ENCODE peak calls at places on chromosome 3, in eight cellular contexts. M is iris pigment epithelial cell; T is NCI-H146; W is stimulated activated CD8-positive, alpha-beta memory T cell treated with anti-CD3 and anti-CD28 coated beads, Interleukin-7, amount 100 ng/mL, for 1 hour; Q is HT1080; A is activated CD8-positive, alpha-beta memory T cell treated with anti-CD3 and anti-CD28 coated beads for 48 hours; L is cardiac septum; D is stimulated activated CD4-positive, alpha-beta T cell treated with anti-CD3 and anti-CD28 coated beads, Interleukin-15, amount 100 ng/mL, for 48 hours. F is an unnamed sample.

GRCh38 chr3:112557980-112558379 is 3.8 kb downstream of the ATG3 start:
- DNase-seq in M (no peak), T (no peak), W (no peak), Q (no peak), A (no peak), L (no peak), D (no peak), F (no peak)

GRCh38 chr3:21979706-21980105 is 228.7 kb upstream of the ZNF385D start:
- DNase-seq in M (peak), T (no peak), W (no peak), Q (peak), A (no peak), L (no peak), D (no peak), F (no peak)

GRCh38 chr3:124281453-124282316 is 289.8 kb upstream of the ROPN1 start:
- DNase-seq in M (peak), T (peak), W (no peak), Q (peak), A (no peak), L (no peak), D (no peak), F (no peak)

GRCh38 chr3:53162672-53163458 is 1.9 kb downstream of the PRKCD start:
- DNase-seq in M (no peak), T (no peak), W (peak), Q (no peak), A (peak), L (no peak), D (no peak), F (no peak)

GRCh38 chr3:148269816-148270215 is 427.9 kb upstream of the AGTR1 start:
- DNase-seq in M (peak), T (no peak), W (no peak), Q (peak), A (no peak), L (no peak), D (no peak), F (no peak)

GRCh38 chr3:29683306-29683993 is 402.6 kb downstream of the RBMS3 start:
- DNase-seq in M (peak), T (no peak), W (no peak), Q (peak), A (no peak), L (no peak), D (no peak), F (no peak)

GRCh38 chr3:141764041-141764440 is 833 bp downstream of the GRK7 start:
- DNase-seq in M (no peak), T (no peak), W (no peak), Q (no peak), A (no peak), L (no peak), D (no peak), F (no peak)

GRCh38 chr3:84836961-84837360 is 121.8 kb upstream of the CADM2 start:
- DNase-seq in M (no peak), T (peak), W (no peak), Q (peak), A (no peak), L (no peak), D (no peak), F (no peak)

GRCh38 chr3:100103558-100104441 is 10.5 kb downstream of the FILIP1L start:
- DNase-seq in M (peak), T (peak), W (no peak), Q (peak), A (no peak), L (no peak), D (no peak), F (no peak)